ENCODE peak calls at places on chromosome 20, in seven cellular contexts. Q, W, Z, C, D, O and Y are unnamed samples.

GRCh38 chr20:49245921-49246740 is 26.9 kb downstream of the DDX27 start:
- DNase-seq in Q (peak; percentile 68), Z (no peak), W (no peak), C (no peak), D (no peak), O (no peak), Y (no peak)

GRCh38 chr20:62066339-62066982 is 780 bp upstream of the TAF4 start:
- DNase-seq in O (peak; percentile 37), Z (peak; percentile 37), W (no peak), D (peak; percentile 43), Q (peak; percentile 73), C (no peak), Y (no peak)

GRCh38 chr20:22807646-22808045 is 223.3 kb upstream of the FOXA2 start:
- DNase-seq in W (no peak), O (no peak), Z (no peak), C (no peak), D (no peak), Q (no peak), Y (no peak)

GRCh38 chr20:38072885-38073284 is 39.3 kb downstream of the RPRD1B start:
- DNase-seq in D (no peak), Q (no peak), W (no peak), C (no peak), Z (no peak), O (no peak), Y (no peak)

GRCh38 chr20:20459726-20460125 is 91.8 kb downstream of the INSM1 start:
- DNase-seq in Q (no peak), D (no peak), C (no peak), W (no peak), O (no peak), Z (no peak), Y (no peak)

GRCh38 chr20:36217226-36217625 is 19.1 kb upstream of the AAR2 start:
- DNase-seq in D (no peak), O (no peak), Z (no peak), C (no peak), Q (peak; percentile 70), W (no peak), Y (no peak)

GRCh38 chr20:48236001-48236400 is 450.7 kb upstream of the SULF2 start:
- DNase-seq in Q (no peak), O (no peak), C (peak; percentile 19), Z (no peak), W (no peak), D (no peak), Y (no peak)

GRCh38 chr20:9388160-9388825 is 126.1 kb upstream of the LAMP5 start:
- DNase-seq in C (no peak), D (no peak), W (no peak), Z (no peak), O (no peak), Q (no peak), Y (no peak)

GRCh38 chr20:44702776-44703175 is 12.4 kb upstream of the CCN5 start:
- DNase-seq in O (no peak), Z (no peak), Q (no peak), C (peak; percentile 94), W (peak; percentile 80), D (peak; percentile 92), Y (no peak)

GRCh38 chr20:51622004-51622874 is 79.7 kb upstream of the NFATC2 start:
- DNase-seq in O (no peak), C (no peak), D (no peak), Q (no peak), W (no peak), Z (no peak), Y (no peak)

GRCh38 chr20:36147707-36148106 is 6.8 kb upstream of the EPB41L1 start:
- DNase-seq in C (peak; percentile 72), Z (no peak), Q (no peak), D (no peak), O (no peak), W (no peak), Y (no peak)

GRCh38 chr20:44279228-44279627 is 31.8 kb downstream of the FITM2 start:
- DNase-seq in C (no peak), O (no peak), W (no peak), Z (no peak), Q (no peak), D (no peak), Y (no peak)

GRCh38 chr20:35551485-35551884 is 9.6 kb downstream of the ERGIC3 start:
- DNase-seq in Q (no peak), W (no peak), C (no peak), Z (no peak), D (no peak), O (no peak), Y (no peak)

GRCh38 chr20:58649288-58650180 is 1.5 kb upstream of the STX16 start:
- DNase-seq in O (peak; percentile 34), Z (peak; percentile 21), C (peak; percentile 60), Q (no peak), W (no peak), D (no peak), Y (no peak)

GRCh38 chr20:57876163-57876562 is 166.3 kb upstream of the PMEPA1 start:
- DNase-seq in W (no peak), Z (no peak), D (no peak), C (peak; percentile 17), Q (no peak), O (no peak), Y (no peak)

GRCh38 chr20:47748851-47749250 is 36.4 kb downstream of the SULF2 start:
- DNase-seq in D (no peak), W (no peak), O (no peak), Q (no peak), Z (no peak), C (no peak), Y (no peak)

GRCh38 chr20:32140603-32141002 is 31.1 kb downstream of the TM9SF4 start:
- DNase-seq in O (no peak), D (no peak), Q (no peak), C (peak; percentile 24), W (no peak), Z (no peak), Y (no peak)

GRCh38 chr20:24850206-24850605 is 98.9 kb upstream of the CST7 start:
- DNase-seq in Z (no peak), O (no peak), C (no peak), W (no peak), Q (no peak), D (no peak), Y (no peak)

GRCh38 chr20:24855848-24856247 is 93.2 kb upstream of the CST7 start:
- DNase-seq in Z (no peak), C (no peak), O (no peak), Q (no peak), D (no peak), W (no peak), Y (no peak)

GRCh38 chr20:24851346-24852019 is 97.6 kb upstream of the CST7 start:
- DNase-seq in Z (no peak), W (no peak), Q (no peak), D (no peak), O (no peak), C (no peak), Y (no peak)
- TF ChIP-seq CTCF in Z (no peak), W (no peak), Q (no peak), D (no peak), O (no peak), C (no peak), Y (no peak)

GRCh38 chr20:39289316-39289715 is 327.2 kb downstream of the DHX35 start:
- DNase-seq in D (no peak), Z (no peak), W (no peak), O (no peak), Q (no peak), C (no peak), Y (no peak)
- TF ChIP-seq CTCF in D (peak; percentile 11), Z (no peak), W (no peak), O (no peak), Q (peak; percentile 46), C (no peak), Y (no peak)

GRCh38 chr20:11232249-11232648 is 558.5 kb upstream of the JAG1 start:
- DNase-seq in D (no peak), Z (no peak), O (no peak), C (no peak), W (no peak), Q (no peak), Y (no peak)

GRCh38 chr20:11234181-11234969 is 560.6 kb upstream of the JAG1 start:
- DNase-seq in W (no peak), D (no peak), Q (no peak), C (no peak), Z (no peak), O (no peak), Y (no peak)

GRCh38 chr20:11232896-11233295 is 559.1 kb upstream of the JAG1 start:
- DNase-seq in O (no peak), C (no peak), Z (no peak), D (no peak), W (no peak), Q (no peak), Y (no peak)

GRCh38 chr20:11229772-11230171 is 556.0 kb upstream of the JAG1 start:
- DNase-seq in Z (no peak), C (no peak), Q (no peak), O (no peak), D (peak; percentile 30), W (no peak), Y (no peak)

DNA sequence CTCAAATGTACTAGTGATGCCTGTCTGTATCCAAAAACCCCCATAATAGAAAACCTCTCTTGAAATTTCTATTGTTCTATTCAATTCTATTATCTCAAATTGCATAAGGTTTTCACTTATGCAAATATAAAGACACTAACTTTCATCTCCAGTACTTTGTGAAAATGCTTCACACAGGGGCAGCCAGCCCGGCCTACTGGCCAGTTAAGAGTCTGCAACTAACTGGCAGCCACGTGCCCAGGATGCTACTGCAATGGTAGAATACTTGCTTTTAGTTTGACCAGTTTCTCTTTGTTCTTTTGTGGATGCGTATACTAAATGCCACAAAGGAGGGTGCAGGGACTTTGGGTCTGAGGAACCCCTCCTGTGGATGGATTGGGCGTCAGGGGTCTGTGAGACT is 557.9 kb upstream of the JAG1 start:
- DNase-seq in Q (no peak), C (no peak), D (no peak), O (no peak), W (no peak), Z (no peak), Y (no peak)
- TF ChIP-seq CTCF in Q (no peak), C (no peak), D (no peak), O (no peak), W (no peak), Z (no peak), Y (no peak)

GRCh38 chr20:63295018-63295417 is 2.0 kb downstream of the COL20A1 start:
- DNase-seq in D (no peak), O (no peak), W (no peak), Q (no peak), C (no peak), Z (no peak), Y (no peak)

GRCh38 chr20:63294536-63294900 is 1.5 kb downstream of the COL20A1 start:
- DNase-seq in Q (no peak), Z (no peak), W (no peak), C (no peak), O (no peak), D (no peak), Y (no peak)

GRCh38 chr20:63295846-63296245 is 2.9 kb downstream of the COL20A1 start:
- DNase-seq in D (no peak), Z (no peak), O (no peak), C (no peak), Q (no peak), W (no peak), Y (no peak)

GRCh38 chr20:63296411-63297299 is 3.7 kb downstream of the COL20A1 start:
- DNase-seq in W (no peak), C (no peak), O (no peak), D (no peak), Q (no peak), Z (no peak), Y (no peak)

DNA sequence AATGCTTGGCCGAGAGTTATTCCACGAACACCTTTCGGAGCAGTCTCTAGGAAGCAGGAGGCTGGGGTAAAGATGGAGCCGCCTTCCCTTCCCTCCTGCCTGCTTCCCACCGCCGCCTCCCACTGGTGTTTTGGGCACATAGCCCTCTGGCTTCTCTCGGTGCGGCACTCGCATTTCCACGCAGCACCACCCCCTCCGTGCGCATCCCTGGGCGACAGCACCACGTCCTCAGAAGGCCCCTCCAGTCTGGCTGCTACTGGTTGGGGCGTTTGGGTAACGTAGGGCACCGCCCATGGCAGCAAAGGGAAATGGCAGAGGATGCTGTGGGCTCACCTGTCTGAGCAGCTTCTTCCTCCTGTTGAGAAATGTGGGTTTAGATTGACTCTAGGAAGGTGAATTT is 2.4 kb downstream of the COL20A1 start:
- DNase-seq in Q (no peak), O (no peak), C (no peak), W (no peak), Z (no peak), D (no peak), Y (no peak)
- TF ChIP-seq CTCF in Q (peak; percentile 20), O (no peak), C (no peak), W (no peak), Z (no peak), D (no peak), Y (no peak)